ENCODE peak calls at places on chromosomes 12 and 14, in four cellular contexts. One of them, this sample, is unnamed.

GRCh38 chr12:100959481-100959880 is 164.9 kb downstream of the ANO4 start:
- DNase-seq in T follicular helper cell: no peak
- DNase-seq in effector memory CD8-positive, alpha-beta T cell: no peak
- DNase-seq in lung microvascular endothelial cell: peak
- DNase-seq in this sample: no peak

GRCh38 chr12:52370906-52371608 is 3.8 kb upstream of the KRT85 start:
- DNase-seq in effector memory CD8-positive, alpha-beta T cell: no peak
- DNase-seq in lung microvascular endothelial cell: peak
- DNase-seq in T follicular helper cell: no peak
- DNase-seq in this sample: peak

GRCh38 chr14:24392327-24393098 is 6.3 kb upstream of the NYNRIN start:
- DNase-seq in T follicular helper cell: no peak
- DNase-seq in lung microvascular endothelial cell: peak
- DNase-seq in effector memory CD8-positive, alpha-beta T cell: no peak
- DNase-seq in this sample: no peak

GRCh38 chr12:104458645-104459555 is 2.2 kb downstream of the CHST11 start:
- DNase-seq in lung microvascular endothelial cell: peak
- DNase-seq in effector memory CD8-positive, alpha-beta T cell: no peak
- DNase-seq in T follicular helper cell: no peak
- DNase-seq in this sample: no peak

GRCh38 chr12:96257550-96258392 is 63.6 kb downstream of the ELK3 start:
- DNase-seq in T follicular helper cell: no peak
- DNase-seq in lung microvascular endothelial cell: no peak
- DNase-seq in effector memory CD8-positive, alpha-beta T cell: no peak
- DNase-seq in this sample: no peak

GRCh38 chr12:80872053-80872452 is 65.7 kb downstream of the LIN7A start:
- DNase-seq in effector memory CD8-positive, alpha-beta T cell: no peak
- DNase-seq in T follicular helper cell: no peak
- DNase-seq in lung microvascular endothelial cell: no peak
- DNase-seq in this sample: no peak

GRCh38 chr14:67371247-67372148 is 11.4 kb downstream of the EIF2S1 start:
- DNase-seq in effector memory CD8-positive, alpha-beta T cell: no peak
- DNase-seq in lung microvascular endothelial cell: no peak
- DNase-seq in T follicular helper cell: no peak
- DNase-seq in this sample: no peak

GRCh38 chr12:53481957-53482586 is 17.2 kb downstream of the MAP3K12 start:
- DNase-seq in effector memory CD8-positive, alpha-beta T cell: no peak
- DNase-seq in T follicular helper cell: no peak
- DNase-seq in lung microvascular endothelial cell: peak
- DNase-seq in this sample: no peak

GRCh38 chr12:76346798-76347420 is 1.3 kb downstream of the BBS10 start:
- DNase-seq in T follicular helper cell: no peak
- DNase-seq in effector memory CD8-positive, alpha-beta T cell: no peak
- DNase-seq in lung microvascular endothelial cell: peak
- DNase-seq in this sample: no peak

GRCh38 chr12:130916251-130916911 is 37.3 kb upstream of the ADGRD1 start:
- DNase-seq in lung microvascular endothelial cell: peak
- DNase-seq in effector memory CD8-positive, alpha-beta T cell: no peak
- DNase-seq in T follicular helper cell: no peak
- DNase-seq in this sample: no peak